ENCODE peak calls at places on chromosomes 2 and 18, in eight cellular contexts. F, P, C, Z, E, S, H and K are unnamed samples.

GRCh38 chr2:30240162-30240696 is 8.9 kb downstream of the LBH start:
- DNase-seq in C (no peak), S (no peak), Z (no peak), F (no peak), P (no peak), E (no peak), H (no peak), K (no peak)

GRCh38 chr2:228115-228514 is 35.7 kb downstream of the SH3YL1 start:
- DNase-seq in F (no peak), H (no peak), C (no peak), S (no peak), P (no peak), Z (no peak), E (no peak), K (no peak)

GRCh38 chr2:172087780-172088244 is 2.5 kb downstream of the DLX1 start:
- DNase-seq in H (no peak), E (no peak), P (no peak), S (peak), F (no peak), Z (peak), C (no peak), K (no peak)

GRCh38 chr2:154952346-154953010 is 254.0 kb downstream of the KCNJ3 start:
- DNase-seq in C (no peak), H (no peak), P (no peak), S (peak), F (no peak), E (no peak), Z (no peak), K (no peak)

GRCh38 chr18:64806232-64806631 is 657.3 kb upstream of the LINC00305 start:
- DNase-seq in F (no peak), S (no peak), C (no peak), H (no peak), E (no peak), Z (no peak), P (peak), K (no peak)

GRCh38 chr2:231068525-231069222 is 12.0 kb downstream of the PSMD1 start:
- DNase-seq in E (peak), H (no peak), S (no peak), C (peak), Z (no peak), P (peak), F (no peak), K (no peak)

GRCh38 chr2:127700527-127701192 is 637 bp upstream of the SFT2D3 start:
- DNase-seq in C (no peak), P (peak), F (peak), Z (peak), E (no peak), H (no peak), S (peak), K (peak)

GRCh38 chr2:236404346-236404745 is 140.1 kb upstream of the ASB18 start:
- DNase-seq in S (no peak), H (no peak), C (no peak), P (no peak), Z (no peak), F (no peak), E (no peak), K (no peak)

GRCh38 chr18:58400337-58400885 is 228.5 kb downstream of the ALPK2 start:
- DNase-seq in S (no peak), C (no peak), Z (no peak), P (no peak), H (peak), F (no peak), E (no peak), K (no peak)

GRCh38 chr2:127208313-127208712 is 11.8 kb downstream of the CYP27C1 start:
- DNase-seq in C (peak), E (no peak), F (no peak), S (peak), P (peak), Z (no peak), H (no peak), K (no peak)

GRCh38 chr2:30421026-30421425 is 26.0 kb upstream of the LCLAT1 start:
- DNase-seq in F (no peak), S (peak), E (no peak), P (no peak), Z (no peak), C (no peak), H (no peak), K (no peak)

GRCh38 chr18:293557-293956 is 25.7 kb upstream of the THOC1 start:
- DNase-seq in Z (no peak), E (no peak), C (peak), H (no peak), S (no peak), F (no peak), P (no peak), K (no peak)

GRCh38 chr2:28408764-28409599 is 16.3 kb downstream of the FOSL2 start:
- DNase-seq in P (no peak), S (no peak), F (no peak), Z (no peak), H (peak), C (peak), E (peak), K (no peak)

GRCh38 chr18:64966667-64967066 is 784.1 kb upstream of the CDH7 start:
- DNase-seq in H (no peak), E (no peak), S (peak), F (no peak), C (no peak), P (peak), Z (peak), K (no peak)

GRCh38 chr18:31209041-31209440 is 46.4 kb upstream of the DSC1 start:
- DNase-seq in C (no peak), P (no peak), H (no peak), Z (no peak), F (no peak), S (peak), E (no peak), K (no peak)

GRCh38 chr18:31204833-31205232 is 42.2 kb upstream of the DSC1 start:
- DNase-seq in P (no peak), F (no peak), S (no peak), H (no peak), Z (no peak), C (no peak), E (no peak), K (no peak)

GRCh38 chr18:31205273-31205672 is 42.6 kb upstream of the DSC1 start:
- DNase-seq in P (no peak), Z (no peak), H (no peak), F (no peak), E (no peak), S (no peak), C (no peak), K (no peak)

GRCh38 chr18:31206064-31206463 is 43.4 kb upstream of the DSC1 start:
- DNase-seq in Z (no peak), F (no peak), H (no peak), S (no peak), P (peak), E (no peak), C (no peak), K (no peak)

DNA sequence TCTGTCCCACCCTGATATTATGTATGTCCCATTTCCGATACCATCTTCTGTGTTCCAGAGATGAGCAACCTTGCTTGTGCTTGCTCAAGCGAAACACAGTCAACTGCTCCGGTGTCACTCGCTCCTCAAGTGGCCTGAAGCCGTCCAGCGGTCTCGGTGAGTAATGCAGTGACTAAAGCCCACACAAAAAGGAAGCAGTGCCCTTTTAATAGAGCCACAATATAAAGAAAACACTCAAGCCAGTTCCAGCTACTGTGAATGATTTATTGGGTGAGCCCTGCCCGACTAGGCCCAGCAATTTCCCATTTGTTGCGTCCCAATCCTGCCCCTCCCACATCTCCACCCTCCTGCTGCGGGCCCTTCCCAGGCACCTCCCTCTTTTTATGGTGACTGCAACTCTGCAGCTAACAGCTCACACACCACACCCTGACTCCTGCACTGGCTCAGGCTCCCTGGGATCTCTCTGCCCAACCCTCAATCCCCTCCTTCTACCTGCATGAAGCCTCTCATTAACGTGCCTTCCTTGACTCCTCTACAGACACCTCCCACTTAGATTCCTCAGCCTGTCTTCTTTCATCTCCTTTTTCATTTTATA is 44.2 kb upstream of the DSC1 start:
- DNase-seq in Z (peak), S (peak), E (peak), H (peak), F (no peak), P (peak), C (peak), K (peak)
- H3K4me3 ChIP-seq in Z (peak), S (no peak), E (peak), H (no peak), F (no peak), P (peak), C (no peak), K (no peak)

DNA sequence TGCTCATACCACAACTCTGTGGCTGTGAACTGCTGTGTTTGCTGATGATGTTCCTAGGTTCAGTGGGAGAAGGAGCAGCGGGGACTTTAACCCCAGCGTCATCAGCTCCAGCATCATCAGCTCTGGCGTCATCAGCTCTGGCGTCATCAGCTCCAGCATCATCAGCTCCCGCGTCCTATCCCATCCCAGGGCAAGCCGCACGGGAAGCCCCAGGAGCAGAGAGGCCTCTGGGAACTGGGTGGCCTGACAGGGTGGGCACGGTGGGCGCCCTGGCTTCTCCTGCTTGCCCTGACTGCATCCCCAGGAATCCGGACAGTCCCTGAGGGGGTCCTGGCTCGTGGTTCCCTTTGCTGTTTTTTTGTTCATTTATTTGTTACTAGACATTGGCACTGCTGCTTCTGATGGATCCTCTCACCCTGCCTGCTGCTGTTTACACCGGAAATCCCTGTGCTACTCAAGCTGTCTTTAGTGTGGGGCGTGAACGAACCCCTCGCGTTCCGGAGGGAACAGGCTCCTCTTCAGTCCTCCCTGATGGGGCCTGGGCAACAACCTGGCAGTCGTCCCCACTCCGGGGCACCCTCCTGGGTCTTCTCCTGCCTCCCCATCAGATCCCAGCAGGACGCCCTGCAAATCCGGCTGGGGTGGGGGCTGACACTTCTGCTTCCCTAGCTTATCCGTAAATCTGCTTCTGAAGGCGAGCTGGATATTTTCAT is 67.1 kb upstream of the PXDN start:
- DNase-seq in Z (no peak), P (no peak), S (no peak), H (no peak), E (no peak), C (peak), F (peak), K (no peak)
- H3K4me3 ChIP-seq in Z (no peak), P (no peak), S (no peak), H (no peak), E (no peak), C (no peak), F (no peak), K (no peak)

GRCh38 chr2:176494949-176495353 is 225.7 kb downstream of the MTX2 start:
- DNase-seq in P (no peak), S (no peak), H (peak), E (no peak), C (no peak), F (peak), Z (peak), K (peak)

GRCh38 chr2:176493221-176493825 is 224.1 kb downstream of the MTX2 start:
- DNase-seq in C (no peak), Z (no peak), P (no peak), E (no peak), H (no peak), F (no peak), S (no peak), K (no peak)

GRCh38 chr2:176493909-176494308 is 224.7 kb downstream of the MTX2 start:
- DNase-seq in P (no peak), H (no peak), E (no peak), C (no peak), S (no peak), F (no peak), Z (no peak), K (no peak)

GRCh38 chr2:176500921-176501320 is 231.7 kb downstream of the MTX2 start:
- DNase-seq in S (no peak), P (no peak), Z (no peak), H (no peak), E (no peak), C (no peak), F (no peak), K (no peak)

DNA sequence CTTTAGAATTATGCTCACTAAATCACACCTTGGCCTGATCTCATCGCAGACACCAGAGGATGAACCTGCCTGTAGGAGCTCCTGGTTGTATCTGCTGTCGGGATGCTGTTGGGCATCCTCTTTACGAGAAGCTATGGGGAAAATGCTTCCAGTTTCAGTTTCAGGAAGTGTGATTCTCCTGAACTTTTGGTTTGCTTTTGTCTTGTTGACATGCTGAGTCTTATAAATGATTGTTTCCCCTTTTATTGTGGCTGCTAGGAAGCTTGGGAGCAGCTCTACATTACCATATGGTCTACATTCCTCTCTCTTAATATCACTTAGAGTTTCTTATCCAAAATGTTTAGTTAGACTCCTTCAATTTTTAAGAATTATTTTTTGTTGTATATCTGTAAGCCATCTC is 227.5 kb downstream of the MTX2 start:
- DNase-seq in Z (no peak), P (no peak), C (no peak), F (no peak), S (no peak), E (no peak), H (no peak), K (no peak)
- H3K4me3 ChIP-seq in Z (no peak), P (no peak), C (no peak), F (no peak), S (no peak), E (no peak), H (no peak), K (no peak)

DNA sequence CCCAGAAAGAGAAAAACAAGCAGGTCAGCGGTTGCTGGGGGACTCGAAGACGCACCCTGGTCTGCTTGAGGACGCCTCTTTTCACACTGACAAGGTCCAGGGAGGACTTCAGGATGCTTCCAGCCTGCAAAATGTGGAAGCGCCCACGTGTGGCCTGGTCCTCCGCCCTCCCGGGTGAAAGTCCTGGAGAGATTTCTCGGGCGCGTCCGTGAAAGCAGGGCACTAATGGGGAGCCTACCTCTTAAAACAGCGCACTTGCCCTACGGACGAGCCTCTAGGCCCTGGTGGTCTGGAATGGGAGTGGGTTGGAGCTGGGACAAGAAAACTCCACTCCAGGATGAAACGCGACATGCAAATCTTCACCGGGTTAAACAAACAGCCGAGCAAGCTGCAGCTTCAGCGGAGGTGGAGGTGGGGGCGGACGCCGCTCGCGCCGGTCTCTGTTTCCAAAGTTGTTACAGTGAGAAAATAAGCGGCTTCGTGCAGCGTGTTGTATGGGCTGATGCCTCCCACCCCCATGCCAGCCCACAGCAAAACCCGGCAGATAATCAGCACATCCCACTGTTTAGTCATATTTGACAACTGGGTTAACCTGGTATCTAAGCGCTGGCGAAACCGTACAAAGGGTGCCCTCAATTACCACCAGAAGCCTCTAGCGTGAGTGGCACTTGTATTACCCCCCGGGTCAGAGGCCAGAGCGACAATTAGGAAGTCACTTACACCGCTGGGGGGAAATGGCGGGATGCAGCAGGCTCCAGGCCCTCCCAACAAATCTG is 1.1 kb upstream of the SP9 start:
- DNase-seq in E (no peak), S (peak), H (no peak), Z (no peak), F (no peak), P (no peak), C (no peak), K (no peak)
- H3K4me3 ChIP-seq in E (no peak), S (no peak), H (no peak), Z (no peak), F (no peak), P (peak), C (no peak), K (peak)